ENCODE peak calls at places on chromosomes 11 and 22, in five cellular contexts. K is lung, G is stomach, T is thoracic aorta, F is heart left ventricle. Q is an unnamed sample. For H3K4me1, the result is how much of the 10 kb centered on the place peaks cover.

GRCh38 chr22:23762866-23763578 is at the start of gene C22orf15:
- DNase-seq in G (no peak), F (no peak), K (no peak), T (no peak), Q (no peak)

GRCh38 chr11:90219438-90219837 is 3.4 kb downstream of the CHORDC1 start:
- DNase-seq in G (no peak), K (no peak), F (no peak), T (no peak), Q (no peak)

GRCh38 chr22:37416806-37417205 is 10.5 kb downstream of the ELFN2 start:
- DNase-seq in K (no peak), T (no peak), G (no peak), F (no peak), Q (no peak)

GRCh38 chr11:16788141-16789060 is 50.0 kb downstream of the C11orf58 start:
- DNase-seq in K (peak), T (no peak), F (peak), G (peak), Q (peak)

GRCh38 chr11:118618115-118618990 is 10.9 kb downstream of the PHLDB1 start:
- DNase-seq in K (no peak), F (peak), G (peak), T (no peak), Q (peak)

GRCh38 chr11:128480066-128480465 is 107.3 kb downstream of the ETS1 start:
- DNase-seq in K (no peak), G (no peak), T (no peak), F (no peak), Q (no peak)

GRCh38 chr11:33178443-33179154 is 17.3 kb upstream of the CSTF3 start:
- DNase-seq in K (no peak), T (no peak), F (no peak), G (no peak), Q (no peak)

GRCh38 chr11:16741473-16741872 is 3.0 kb downstream of the C11orf58 start:
- DNase-seq in K (no peak), F (no peak), T (no peak), G (peak), Q (no peak)

GRCh38 chr11:42974510-42974909 is 337.3 kb upstream of the API5 start:
- DNase-seq in T (no peak), F (no peak), G (no peak), K (no peak), Q (no peak)

GRCh38 chr11:111456086-111456858 is 55.9 kb downstream of the BTG4 start:
- DNase-seq in T (no peak), F (no peak), K (no peak), G (no peak), Q (no peak)

GRCh38 chr22:30855266-30855665 is 113.3 kb downstream of the MORC2 start:
- DNase-seq in F (no peak), G (peak), K (no peak), T (no peak), Q (no peak)

GRCh38 chr22:32395107-32395506 is 16.9 kb downstream of the RTCB start:
- DNase-seq in F (no peak), T (no peak), K (no peak), G (no peak), Q (no peak)

GRCh38 chr11:118275184-118275583 is 11.1 kb upstream of the MPZL2 start:
- DNase-seq in G (no peak), K (no peak), T (no peak), F (no peak), Q (no peak)

GRCh38 chr11:59141673-59142460 is 789 bp upstream of the FAM111A start:
- DNase-seq in G (no peak), F (no peak), T (no peak), K (no peak), Q (no peak)

GRCh38 chr11:128604723-128605122 is 17.4 kb upstream of the ETS1 start:
- DNase-seq in T (no peak), G (no peak), K (no peak), F (no peak), Q (no peak)

GRCh38 chr11:79675081-79675480 is 234.3 kb upstream of the TENM4 start:
- DNase-seq in K (no peak), F (no peak), G (no peak), T (no peak), Q (no peak)

DNA sequence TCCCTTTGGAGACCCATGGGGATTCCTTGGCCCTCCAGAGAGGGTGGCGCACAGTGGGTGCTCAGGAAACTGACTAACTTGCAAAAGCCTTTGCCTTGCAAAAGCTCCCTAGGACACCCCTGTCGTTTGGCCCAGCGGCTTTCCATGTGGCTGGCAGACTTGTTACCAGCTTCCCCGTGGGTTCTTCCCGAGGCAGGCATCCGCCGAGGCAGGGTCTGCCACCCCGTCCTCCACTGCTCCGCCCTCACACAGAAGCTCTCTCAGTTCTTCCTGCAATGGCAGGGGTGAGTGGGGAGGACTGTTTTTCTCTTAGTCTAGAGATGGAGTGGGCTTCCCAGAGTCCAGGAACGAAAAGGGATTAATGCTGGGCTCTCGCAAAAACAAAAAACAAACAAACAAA is 23.0 kb downstream of the ALX4 start:
- DNase-seq in K (no peak), T (no peak), G (no peak), F (no peak), Q (no peak)
- H3K27ac ChIP-seq in K (no peak), T (no peak), G (no peak), F (no peak), Q (no peak)

DNA sequence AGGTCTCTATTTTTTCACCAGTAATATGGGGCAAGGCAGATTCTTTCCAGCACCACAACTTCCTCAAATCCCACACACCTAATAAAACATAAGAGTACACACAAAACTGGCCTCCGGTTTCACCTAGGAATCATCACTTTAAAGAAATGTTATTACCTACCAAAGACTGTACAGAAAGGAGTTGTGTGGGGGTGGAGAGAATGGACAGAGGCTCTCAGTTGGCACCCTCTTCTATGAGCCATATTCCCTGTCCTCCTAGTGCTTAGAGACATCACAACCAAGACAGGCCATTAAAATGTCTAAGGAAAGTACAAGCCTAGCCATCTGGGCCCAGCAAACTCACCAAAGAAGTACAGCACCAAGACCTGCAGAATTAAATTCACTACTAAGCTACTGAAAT is 56.1 kb downstream of the RBFOX2 start:
- DNase-seq in T (no peak), K (no peak), G (no peak), F (no peak), Q (no peak)
- H3K4me1 ChIP-seq in T (under half), K (under half), G (half or more), F (half or more), Q (half or more)

GRCh38 chr11:122165972-122166371 is 50.0 kb upstream of the BLID start:
- DNase-seq in K (no peak), F (no peak), T (no peak), G (no peak), Q (no peak)
- H3K27ac ChIP-seq in K (no peak), F (no peak), T (peak), G (peak), Q (no peak)

DNA sequence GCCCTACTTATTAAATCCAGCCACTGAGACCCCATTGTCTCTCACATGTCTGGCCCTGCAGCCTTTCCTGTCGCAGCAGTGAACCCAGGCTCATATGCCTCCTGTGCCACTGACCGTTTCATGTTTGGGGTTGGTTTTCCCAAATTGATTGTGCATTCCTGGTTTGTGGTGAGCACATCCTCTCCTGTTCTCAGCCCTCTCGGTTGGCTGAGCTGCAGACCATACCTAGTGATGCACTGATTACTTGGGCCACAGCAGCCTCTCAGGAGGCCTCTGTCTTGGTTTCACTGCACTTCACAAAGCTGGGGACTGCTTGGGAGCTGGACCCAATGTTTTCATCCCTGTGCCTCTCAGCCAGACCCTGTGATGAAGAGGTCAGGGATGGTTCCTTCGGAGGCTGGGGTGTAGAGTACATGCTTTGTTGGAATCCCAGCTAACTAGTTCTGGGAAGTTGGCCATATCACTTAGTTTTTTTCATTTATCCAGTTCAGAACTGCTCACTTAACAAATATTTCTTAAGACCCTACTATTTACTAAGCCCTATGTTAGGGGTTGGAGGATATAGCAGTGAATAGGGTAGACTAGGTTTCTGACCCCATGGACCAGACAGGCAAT is 30.9 kb downstream of the PARVA start:
- DNase-seq in T (no peak), K (no peak), G (no peak), F (no peak), Q (no peak)
- H3K4me1 ChIP-seq in T (under half), K (under half), G (half or more), F (half or more), Q (under half)

GRCh38 chr11:20093775-20094174 is 66.5 kb downstream of the DBX1 start:
- DNase-seq in G (no peak), F (no peak), K (no peak), T (no peak), Q (no peak)

GRCh38 chr11:20099527-20099926 is 60.7 kb downstream of the DBX1 start:
- DNase-seq in T (no peak), F (no peak), G (no peak), K (no peak), Q (no peak)

GRCh38 chr11:20095189-20095588 is 65.1 kb downstream of the DBX1 start:
- DNase-seq in G (no peak), T (no peak), F (no peak), K (no peak), Q (no peak)

GRCh38 chr11:20102393-20102792 is 57.9 kb downstream of the DBX1 start:
- DNase-seq in K (no peak), T (no peak), G (no peak), F (no peak), Q (no peak)

GRCh38 chr11:20097319-20098221 is 62.7 kb downstream of the DBX1 start:
- DNase-seq in K (no peak), F (no peak), G (no peak), T (no peak), Q (peak)
- H3K27ac ChIP-seq in K (no peak), F (no peak), G (peak), T (peak), Q (peak)

GRCh38 chr11:64892838-64893193 is 14.4 kb upstream of the EHD1 start:
- DNase-seq in G (no peak), K (no peak), F (no peak), T (no peak), Q (no peak)

GRCh38 chr11:64890084-64890944 is 11.9 kb upstream of the EHD1 start:
- DNase-seq in G (no peak), F (no peak), T (no peak), K (no peak), Q (no peak)

GRCh38 chr11:64891880-64892279 is 13.5 kb upstream of the EHD1 start:
- DNase-seq in T (no peak), G (no peak), K (no peak), F (no peak), Q (no peak)

GRCh38 chr11:64892411-64892831 is 14.0 kb upstream of the EHD1 start:
- DNase-seq in K (no peak), F (no peak), T (no peak), G (no peak), Q (no peak)

DNA sequence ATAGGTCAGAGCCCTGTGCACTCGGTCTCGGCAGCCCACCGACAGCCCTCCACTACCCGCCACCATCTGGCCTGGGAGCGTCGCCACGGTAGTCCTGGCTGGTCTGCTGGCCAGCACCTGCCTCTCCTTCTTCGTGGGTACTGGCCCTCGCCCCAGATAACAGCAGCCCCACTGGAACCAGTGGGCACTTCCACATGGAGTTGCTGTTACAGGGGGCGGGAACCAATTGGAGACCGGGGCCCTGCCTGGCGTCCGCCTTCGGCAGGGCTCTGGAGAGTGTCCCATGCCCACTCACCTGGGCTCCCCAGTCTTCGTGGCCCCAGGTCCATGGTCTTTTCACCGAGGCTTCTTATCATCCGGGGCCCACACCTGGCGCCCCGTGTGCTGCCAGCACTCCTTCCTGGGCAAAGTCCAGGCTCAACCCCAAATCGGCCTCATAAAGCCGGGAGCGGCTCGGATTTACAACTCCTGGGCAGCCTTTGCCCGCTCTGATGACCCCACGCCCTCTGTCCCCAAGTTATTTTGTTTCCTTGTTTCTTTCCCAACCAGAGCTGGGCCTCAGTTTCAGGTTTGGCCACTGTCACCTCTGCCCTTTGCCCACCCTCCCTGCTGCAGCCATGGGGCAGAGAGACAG is 12.9 kb upstream of the EHD1 start:
- DNase-seq in T (no peak), K (no peak), G (peak), F (no peak), Q (no peak)
- H3K4me1 ChIP-seq in T (under half), K (under half), G (half or more), F (under half), Q (under half)